ENCODE peak calls at places on chromosome 21, in seven cellular contexts. P is uterus, J is A549, B is esophagus muscularis mucosa, A is HCT116, D is transverse colon, G is H54. L is an unnamed sample.

GRCh38 chr21:20997633-20998455 is at the start of gene NCAM2:
- DNase-seq in B (no peak), A (no peak), D (peak), G (peak), P (peak), J (no peak), L (no peak)

GRCh38 chr21:32364801-32365200 is 28.0 kb downstream of the URB1 start:
- DNase-seq in J (no peak), D (no peak), G (no peak), A (no peak), B (no peak), P (no peak), L (no peak)

GRCh38 chr21:45825209-45825602 is 156.4 kb upstream of the COL6A1 start:
- DNase-seq in P (peak), A (no peak), D (no peak), G (no peak), J (no peak), B (no peak), L (peak)

GRCh38 chr21:21897275-21897883 is 899.2 kb downstream of the NCAM2 start:
- DNase-seq in P (no peak), B (no peak), J (no peak), G (no peak), A (no peak), D (no peak), L (no peak)

GRCh38 chr21:23951251-23951650 is 1656.0 kb downstream of the MRPL39 start:
- DNase-seq in B (no peak), D (no peak), J (no peak), A (no peak), P (no peak), G (no peak), L (no peak)

GRCh38 chr21:37532868-37533780 is 166.6 kb downstream of the DYRK1A start:
- DNase-seq in D (no peak), A (peak), J (peak), G (peak), P (no peak), B (peak), L (no peak)

GRCh38 chr21:32073593-32073992 is 200.8 kb downstream of the HUNK start:
- DNase-seq in B (no peak), P (no peak), G (no peak), A (no peak), D (no peak), J (no peak), L (peak)

GRCh38 chr21:44815852-44816628 is 1.8 kb downstream of the SUMO3 start:
- DNase-seq in A (no peak), D (no peak), B (no peak), P (no peak), J (no peak), G (no peak), L (no peak)

GRCh38 chr21:44800103-44800502 is 1.5 kb downstream of the UBE2G2 start:
- DNase-seq in G (no peak), B (no peak), A (no peak), P (no peak), J (no peak), D (no peak), L (no peak)

GRCh38 chr21:33198346-33199135 is 31.2 kb upstream of the IFNAR2 start:
- DNase-seq in G (no peak), B (no peak), A (no peak), D (peak), J (no peak), P (no peak), L (peak)

GRCh38 chr21:44423312-44423821 is 31.9 kb upstream of the LRRC3 start:
- DNase-seq in B (no peak), J (no peak), G (no peak), P (no peak), D (no peak), A (no peak), L (no peak)

GRCh38 chr21:45288441-45288841 is 746 bp upstream of the POFUT2 start:
- DNase-seq in A (no peak), P (no peak), J (no peak), G (no peak), D (peak), B (no peak), L (no peak)

GRCh38 chr21:43766734-43767497 is 9.2 kb downstream of the CSTB start:
- DNase-seq in P (no peak), J (no peak), D (peak), B (no peak), A (no peak), G (no peak), L (no peak)

GRCh38 chr21:43020771-43021170 is 46.4 kb downstream of the PKNOX1 start:
- DNase-seq in B (no peak), G (no peak), P (no peak), A (no peak), D (no peak), J (no peak), L (no peak)

GRCh38 chr21:44083631-44084291 is 23.4 kb upstream of the PWP2 start:
- DNase-seq in D (no peak), P (no peak), J (no peak), A (no peak), B (no peak), G (no peak), L (no peak)

GRCh38 chr21:43997766-43998742 is 14.1 kb upstream of the TRAPPC10 start:
- DNase-seq in D (no peak), J (no peak), G (no peak), B (no peak), P (no peak), A (no peak), L (no peak)

GRCh38 chr21:45578811-45579381 is 36.7 kb upstream of the SLC19A1 start:
- DNase-seq in A (no peak), P (no peak), J (no peak), G (no peak), D (peak), B (no peak), L (no peak)

GRCh38 chr21:46211376-46211775 is 17.2 kb downstream of the LSS start:
- DNase-seq in J (no peak), G (no peak), D (no peak), B (no peak), A (no peak), P (peak), L (no peak)

GRCh38 chr21:43585924-43586411 is 73.3 kb downstream of the HSF2BP start:
- DNase-seq in D (no peak), P (peak), G (peak), A (peak), B (peak), J (peak), L (peak)

GRCh38 chr21:15788847-15789548 is 59.2 kb downstream of the USP25 start:
- DNase-seq in P (no peak), J (no peak), G (no peak), B (no peak), D (no peak), A (no peak), L (no peak)

GRCh38 chr21:46253610-46254124 is 25.1 kb upstream of the LSS start:
- DNase-seq in D (no peak), G (no peak), J (no peak), P (no peak), A (no peak), B (no peak), L (no peak)

GRCh38 chr21:45037986-45038385 is 36.4 kb upstream of the ADARB1 start:
- DNase-seq in A (no peak), B (no peak), G (no peak), D (no peak), J (no peak), P (no peak), L (no peak)

GRCh38 chr21:45132841-45133573 is 58.6 kb downstream of the ADARB1 start:
- DNase-seq in A (no peak), B (no peak), D (no peak), J (no peak), P (no peak), G (no peak), L (no peak)

GRCh38 chr21:45366931-45367401 is 38.0 kb upstream of the COL18A1 start:
- DNase-seq in D (peak), A (no peak), G (peak), P (peak), J (peak), B (no peak), L (no peak)

GRCh38 chr21:18893411-18893810 is 489.8 kb upstream of the TMPRSS15 start:
- DNase-seq in J (no peak), G (no peak), A (no peak), D (no peak), P (no peak), B (no peak), L (no peak)

GRCh38 chr21:44375281-44375651 is 21.8 kb downstream of the TRPM2 start:
- DNase-seq in D (peak), G (no peak), A (no peak), P (no peak), B (no peak), J (no peak), L (no peak)

GRCh38 chr21:44428281-44428942 is 26.9 kb upstream of the LRRC3 start:
- DNase-seq in B (no peak), A (peak), J (peak), P (no peak), G (peak), D (peak), L (no peak)

GRCh38 chr21:45318146-45318555 is 30.5 kb upstream of the POFUT2 start:
- DNase-seq in D (no peak), J (no peak), B (no peak), P (no peak), A (no peak), G (no peak), L (no peak)

DNA sequence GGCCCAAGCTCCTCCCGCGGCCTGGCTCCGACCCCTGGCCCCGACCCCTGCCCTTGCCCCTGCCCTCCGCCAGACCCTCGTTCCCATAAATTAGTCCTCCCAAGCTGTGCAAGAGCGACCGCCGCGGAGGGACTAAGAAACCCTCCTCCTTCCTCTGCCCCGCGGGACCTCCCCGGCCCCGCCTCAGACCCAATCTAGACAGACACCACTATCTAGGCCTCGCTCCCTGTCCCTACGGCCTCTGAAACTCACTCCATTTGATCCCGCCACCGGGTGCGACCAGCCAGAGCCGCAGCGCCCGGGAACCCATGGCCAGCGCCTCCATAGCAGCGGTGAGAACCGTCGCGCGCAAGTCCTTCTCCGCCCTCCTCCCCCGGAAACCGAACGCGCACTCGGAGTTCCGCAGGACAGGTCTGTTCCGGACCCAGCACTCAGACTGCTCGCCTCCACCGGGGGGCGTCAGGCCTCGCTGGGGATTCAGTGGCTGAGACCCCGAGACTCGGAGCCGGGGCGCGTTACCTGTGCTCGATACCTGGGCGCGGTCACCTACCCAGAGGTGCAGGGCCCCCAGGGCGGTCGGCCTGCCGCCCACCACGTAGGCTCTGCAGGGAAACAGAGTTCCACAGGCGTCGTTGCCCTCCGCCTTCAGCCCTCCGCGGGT is at the start of gene MRPL39:
- DNase-seq in J (peak), P (peak), A (peak), D (peak), G (peak), B (peak), L (no peak)
- TF ChIP-seq POLR2A in J (peak), P (no peak), A (peak), D (peak), G (peak), B (no peak), L (no peak)

GRCh38 chr21:41437754-41438153 is 11.7 kb downstream of the MX1 start:
- DNase-seq in G (no peak), P (no peak), A (no peak), B (no peak), J (no peak), D (no peak), L (peak)

GRCh38 chr21:41438425-41439113 is 12.5 kb downstream of the MX1 start:
- DNase-seq in D (no peak), B (no peak), P (no peak), A (no peak), G (no peak), J (no peak), L (peak)

GRCh38 chr21:41432567-41433460 is 6.8 kb downstream of the MX1 start:
- DNase-seq in D (no peak), P (no peak), A (no peak), B (no peak), G (no peak), J (no peak), L (peak)

GRCh38 chr21:41433566-41433965 is 7.5 kb downstream of the MX1 start:
- DNase-seq in B (no peak), G (no peak), D (no peak), P (no peak), J (no peak), A (no peak), L (no peak)

GRCh38 chr21:41435728-41436127 is 9.7 kb downstream of the MX1 start:
- DNase-seq in D (no peak), A (no peak), J (no peak), B (peak), P (no peak), G (no peak), L (peak)
- TF ChIP-seq POLR2A in D (no peak), A (no peak), J (no peak), B (no peak), P (no peak), G (no peak), L (no peak)

GRCh38 chr21:38914071-38914491 is 108.4 kb downstream of the ETS2 start:
- DNase-seq in D (peak), J (no peak), A (no peak), P (no peak), B (no peak), G (no peak), L (no peak)

GRCh38 chr21:38912789-38913119 is 107.0 kb downstream of the ETS2 start:
- DNase-seq in J (no peak), D (no peak), G (no peak), A (no peak), P (no peak), B (no peak), L (no peak)

GRCh38 chr21:38912355-38912619 is 106.6 kb downstream of the ETS2 start:
- DNase-seq in A (no peak), G (no peak), D (no peak), B (no peak), J (no peak), P (peak), L (peak)

GRCh38 chr21:38914531-38915385 is 109.0 kb downstream of the ETS2 start:
- DNase-seq in P (peak), A (peak), B (no peak), J (no peak), G (no peak), D (peak), L (peak)

DNA sequence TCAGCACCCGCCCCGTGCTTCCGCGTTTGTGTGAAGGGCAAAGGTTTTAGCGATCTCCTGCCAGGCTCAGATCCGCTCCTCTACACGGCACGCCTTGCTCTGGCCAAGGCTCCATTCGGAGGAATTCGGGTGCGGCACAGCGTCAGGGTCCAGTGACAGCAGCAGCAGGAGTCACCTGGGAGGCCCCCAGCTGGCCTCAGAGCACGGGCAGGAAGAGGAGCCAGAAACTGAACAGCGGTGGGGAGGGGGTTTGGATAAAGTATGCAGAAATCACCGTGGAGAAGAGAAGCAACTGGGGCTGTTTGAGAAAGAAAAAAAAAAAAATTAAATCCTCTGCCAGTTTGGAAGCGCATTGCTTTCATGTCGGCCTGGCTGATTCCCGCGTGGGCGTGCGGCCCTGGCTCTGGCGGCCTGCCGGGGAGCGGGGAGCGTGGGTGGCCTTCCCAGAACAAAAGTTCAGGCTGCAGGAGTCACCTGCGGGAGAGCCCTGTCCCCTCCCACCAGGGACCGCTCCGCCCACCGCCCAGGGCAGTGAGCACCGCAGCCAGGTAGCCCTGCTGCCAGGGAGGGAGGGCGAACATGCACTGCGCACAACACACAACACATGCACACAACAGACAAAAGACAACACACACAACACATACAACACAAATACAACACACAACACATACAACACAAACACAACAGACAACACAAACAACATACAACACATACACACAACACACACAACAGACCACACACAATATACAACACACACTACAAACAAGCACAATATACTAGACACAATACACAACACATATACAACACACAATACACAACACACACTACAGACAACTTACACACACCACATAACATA is 107.6 kb downstream of the ETS2 start:
- DNase-seq in P (peak), D (peak), G (no peak), A (peak), B (peak), J (peak), L (peak)
- TF ChIP-seq POLR2A in P (no peak), D (peak), G (no peak), A (no peak), B (no peak), J (no peak), L (no peak)

GRCh38 chr21:39387461-39388037 is 38.7 kb upstream of the HMGN1 start:
- DNase-seq in B (peak), A (peak), G (peak), P (peak), J (peak), D (peak), L (peak)
- TF ChIP-seq POLR2A in B (no peak), A (no peak), G (peak), P (no peak), J (peak), D (peak), L (no peak)

GRCh38 chr21:39350094-39351006 is 1.5 kb upstream of the HMGN1 start:
- DNase-seq in D (no peak), G (no peak), B (no peak), A (no peak), J (no peak), P (no peak), L (no peak)

GRCh38 chr21:39348355-39349210 is at the start of gene HMGN1:
- DNase-seq in B (peak), J (peak), D (peak), G (peak), A (no peak), P (peak), L (no peak)

GRCh38 chr21:39347537-39347936 is 1.4 kb downstream of the HMGN1 start:
- DNase-seq in J (no peak), P (no peak), D (no peak), G (no peak), B (no peak), A (no peak), L (no peak)

GRCh38 chr21:39348040-39348354 is 891 bp downstream of the HMGN1 start:
- DNase-seq in B (no peak), P (no peak), A (no peak), D (no peak), G (no peak), J (no peak), L (no peak)

GRCh38 chr21:39349211-39350093 is 564 bp upstream of the HMGN1 start:
- DNase-seq in A (peak), J (peak), B (peak), D (peak), P (peak), G (peak), L (no peak)
- TF ChIP-seq POLR2A in A (no peak), J (peak), B (no peak), D (peak), P (no peak), G (no peak), L (no peak)

GRCh38 chr21:29218749-29219148 is 80.0 kb upstream of the BACH1 start:
- DNase-seq in J (no peak), A (no peak), P (no peak), B (no peak), G (no peak), D (peak), L (no peak)
- TF ChIP-seq POLR2A in J (no peak), A (no peak), P (no peak), B (no peak), G (no peak), D (no peak), L (no peak)

GRCh38 chr21:38807987-38808386 is 2.3 kb downstream of the ETS2 start:
- DNase-seq in G (no peak), P (no peak), A (no peak), D (peak), J (no peak), B (no peak), L (no peak)
- TF ChIP-seq POLR2A in G (no peak), P (no peak), A (no peak), D (peak), J (no peak), B (no peak), L (peak)

GRCh38 chr21:35382696-35383095 is 333.6 kb upstream of the RUNX1 start:
- DNase-seq in G (no peak), P (no peak), B (no peak), A (no peak), D (no peak), J (no peak), L (no peak)

GRCh38 chr21:35378881-35379280 is 329.8 kb upstream of the RUNX1 start:
- DNase-seq in D (no peak), P (no peak), J (no peak), B (no peak), G (no peak), A (no peak), L (no peak)

GRCh38 chr21:35386491-35387079 is 337.5 kb upstream of the RUNX1 start:
- DNase-seq in B (no peak), J (no peak), P (no peak), A (no peak), G (no peak), D (no peak), L (no peak)

GRCh38 chr21:35381743-35382310 is 332.7 kb upstream of the RUNX1 start:
- DNase-seq in G (no peak), B (no peak), P (no peak), J (no peak), A (no peak), D (no peak), L (no peak)

GRCh38 chr21:35384375-35384774 is 335.3 kb upstream of the RUNX1 start:
- DNase-seq in P (no peak), A (no peak), J (no peak), D (no peak), B (no peak), G (no peak), L (no peak)
- TF ChIP-seq POLR2A in P (no peak), A (no peak), J (no peak), D (no peak), B (no peak), G (no peak), L (no peak)